ENCODE peak calls at places on chromosomes 3 and 15, in eight cellular contexts. One of them, this sample, is unnamed.

GRCh38 chr15:32701863-32702262 is 15.9 kb upstream of the GREM1 start:
- DNase-seq in mesenchymal stem cell: no peak
- DNase-seq in heart right ventricle: no peak
- DNase-seq in HepG2: no peak
- DNase-seq in CD8-positive, alpha-beta T cell: no peak
- DNase-seq in spleen: no peak
- DNase-seq in tibial nerve: no peak
- DNase-seq in body of pancreas: no peak
- DNase-seq in this sample: no peak

GRCh38 chr15:68843425-68844311 is 23.0 kb upstream of the ANP32A start:
- DNase-seq in body of pancreas: peak; percentile 23
- DNase-seq in tibial nerve: no peak
- DNase-seq in spleen: peak; percentile 77
- DNase-seq in CD8-positive, alpha-beta T cell: peak; percentile 60
- DNase-seq in heart right ventricle: no peak
- DNase-seq in HepG2: no peak
- DNase-seq in mesenchymal stem cell: peak; percentile 21
- DNase-seq in this sample: no peak

GRCh38 chr3:119809249-119810017 is 27.5 kb downstream of the NR1I2 start:
- DNase-seq in heart right ventricle: no peak
- DNase-seq in HepG2: no peak
- DNase-seq in mesenchymal stem cell: no peak
- DNase-seq in spleen: no peak
- DNase-seq in CD8-positive, alpha-beta T cell: no peak
- DNase-seq in body of pancreas: no peak
- DNase-seq in tibial nerve: no peak
- DNase-seq in this sample: no peak

GRCh38 chr15:56383011-56383410 is 17.8 kb downstream of the TEX9 start:
- DNase-seq in body of pancreas: no peak
- DNase-seq in HepG2: no peak
- DNase-seq in spleen: no peak
- DNase-seq in tibial nerve: no peak
- DNase-seq in heart right ventricle: no peak
- DNase-seq in mesenchymal stem cell: no peak
- DNase-seq in CD8-positive, alpha-beta T cell: no peak
- DNase-seq in this sample: no peak

GRCh38 chr3:4978259-4978965 is 825 bp upstream of the BHLHE40 start:
- DNase-seq in CD8-positive, alpha-beta T cell: peak; percentile 78
- DNase-seq in body of pancreas: peak; percentile 96
- DNase-seq in spleen: peak; percentile 98
- DNase-seq in heart right ventricle: peak; percentile 99
- DNase-seq in mesenchymal stem cell: peak; percentile 99
- DNase-seq in HepG2: peak; percentile 91
- DNase-seq in tibial nerve: peak; percentile 88
- DNase-seq in this sample: peak; percentile 98

GRCh38 chr3:14867936-14868570 is 49.3 kb downstream of the FGD5 start:
- DNase-seq in spleen: peak; percentile 59
- DNase-seq in HepG2: no peak
- DNase-seq in CD8-positive, alpha-beta T cell: no peak
- DNase-seq in body of pancreas: no peak
- DNase-seq in mesenchymal stem cell: no peak
- DNase-seq in heart right ventricle: no peak
- DNase-seq in tibial nerve: no peak
- DNase-seq in this sample: no peak

GRCh38 chr3:51340311-51340829 is 44.7 kb upstream of the MANF start:
- DNase-seq in HepG2: peak; percentile 72
- DNase-seq in CD8-positive, alpha-beta T cell: no peak
- DNase-seq in spleen: no peak
- DNase-seq in mesenchymal stem cell: peak; percentile 92
- DNase-seq in tibial nerve: no peak
- DNase-seq in body of pancreas: no peak
- DNase-seq in heart right ventricle: no peak
- DNase-seq in this sample: peak; percentile 23

GRCh38 chr15:81000144-81000625 is 538 bp upstream of the TLNRD1 start:
- DNase-seq in CD8-positive, alpha-beta T cell: no peak
- DNase-seq in mesenchymal stem cell: no peak
- DNase-seq in HepG2: peak; percentile 27
- DNase-seq in tibial nerve: no peak
- DNase-seq in body of pancreas: no peak
- DNase-seq in spleen: no peak
- DNase-seq in heart right ventricle: no peak
- DNase-seq in this sample: no peak

GRCh38 chr15:101307048-101307896 is 12.2 kb upstream of the SNRPA1 start:
- DNase-seq in spleen: peak; percentile 61
- DNase-seq in mesenchymal stem cell: no peak
- DNase-seq in HepG2: no peak
- DNase-seq in body of pancreas: peak; percentile 6
- DNase-seq in CD8-positive, alpha-beta T cell: no peak
- DNase-seq in tibial nerve: no peak
- DNase-seq in heart right ventricle: no peak
- DNase-seq in this sample: no peak

GRCh38 chr3:39147711-39148115 is 5.7 kb downstream of the CSRNP1 start:
- DNase-seq in CD8-positive, alpha-beta T cell: peak; percentile 64
- DNase-seq in spleen: peak; percentile 90
- DNase-seq in tibial nerve: no peak
- DNase-seq in heart right ventricle: peak; percentile 63
- DNase-seq in HepG2: no peak
- DNase-seq in body of pancreas: no peak
- DNase-seq in mesenchymal stem cell: no peak
- DNase-seq in this sample: peak; percentile 66

GRCh38 chr3:37386627-37387230 is 212.3 kb upstream of the LRRFIP2 start:
- DNase-seq in mesenchymal stem cell: peak; percentile 63
- DNase-seq in HepG2: no peak
- DNase-seq in spleen: no peak
- DNase-seq in heart right ventricle: no peak
- DNase-seq in tibial nerve: no peak
- DNase-seq in body of pancreas: no peak
- DNase-seq in CD8-positive, alpha-beta T cell: no peak
- DNase-seq in this sample: no peak

GRCh38 chr3:47323431-47324277 is 40.9 kb downstream of the KLHL18 start:
- DNase-seq in mesenchymal stem cell: no peak
- DNase-seq in body of pancreas: no peak
- DNase-seq in CD8-positive, alpha-beta T cell: no peak
- DNase-seq in spleen: no peak
- DNase-seq in heart right ventricle: no peak
- DNase-seq in HepG2: no peak
- DNase-seq in tibial nerve: no peak
- DNase-seq in this sample: no peak

GRCh38 chr3:114608293-114608692 is 314.5 kb downstream of the TIGIT start:
- DNase-seq in mesenchymal stem cell: peak; percentile 81
- DNase-seq in HepG2: no peak
- DNase-seq in spleen: no peak
- DNase-seq in tibial nerve: no peak
- DNase-seq in body of pancreas: no peak
- DNase-seq in heart right ventricle: no peak
- DNase-seq in CD8-positive, alpha-beta T cell: no peak
- DNase-seq in this sample: no peak

GRCh38 chr3:29240248-29240647 is 40.6 kb upstream of the RBMS3 start:
- DNase-seq in body of pancreas: no peak
- DNase-seq in CD8-positive, alpha-beta T cell: no peak
- DNase-seq in HepG2: no peak
- DNase-seq in heart right ventricle: no peak
- DNase-seq in tibial nerve: no peak
- DNase-seq in mesenchymal stem cell: peak; percentile 40
- DNase-seq in spleen: no peak
- DNase-seq in this sample: no peak

GRCh38 chr15:28129261-28129848 is 30.2 kb upstream of the OCA2 start:
- DNase-seq in CD8-positive, alpha-beta T cell: no peak
- DNase-seq in tibial nerve: no peak
- DNase-seq in body of pancreas: no peak
- DNase-seq in spleen: no peak
- DNase-seq in heart right ventricle: no peak
- DNase-seq in HepG2: no peak
- DNase-seq in mesenchymal stem cell: no peak
- DNase-seq in this sample: no peak

GRCh38 chr3:100825574-100825973 is 116.3 kb downstream of the TFG start:
- DNase-seq in tibial nerve: no peak
- DNase-seq in HepG2: no peak
- DNase-seq in mesenchymal stem cell: no peak
- DNase-seq in heart right ventricle: no peak
- DNase-seq in spleen: no peak
- DNase-seq in body of pancreas: no peak
- DNase-seq in CD8-positive, alpha-beta T cell: no peak
- DNase-seq in this sample: no peak

GRCh38 chr3:12758025-12758830 is 831 bp downstream of the TMEM40 start:
- DNase-seq in heart right ventricle: peak; percentile 23
- DNase-seq in body of pancreas: no peak
- DNase-seq in spleen: no peak
- DNase-seq in CD8-positive, alpha-beta T cell: no peak
- DNase-seq in mesenchymal stem cell: peak; percentile 73
- DNase-seq in tibial nerve: no peak
- DNase-seq in HepG2: no peak
- DNase-seq in this sample: no peak

GRCh38 chr3:139934557-139935070 is 371 bp upstream of the CLSTN2 start:
- DNase-seq in HepG2: no peak
- DNase-seq in heart right ventricle: peak; percentile 52
- DNase-seq in body of pancreas: peak; percentile 74
- DNase-seq in mesenchymal stem cell: peak; percentile 59
- DNase-seq in CD8-positive, alpha-beta T cell: no peak
- DNase-seq in tibial nerve: no peak
- DNase-seq in spleen: no peak
- DNase-seq in this sample: peak; percentile 66

GRCh38 chr15:34837246-34838016 is 42.1 kb upstream of the ACTC1 start:
- DNase-seq in tibial nerve: no peak
- DNase-seq in CD8-positive, alpha-beta T cell: no peak
- DNase-seq in HepG2: no peak
- DNase-seq in heart right ventricle: no peak
- DNase-seq in mesenchymal stem cell: peak; percentile 23
- DNase-seq in body of pancreas: no peak
- DNase-seq in spleen: no peak
- DNase-seq in this sample: no peak

GRCh38 chr15:34841220-34841841 is 46.0 kb upstream of the ACTC1 start:
- DNase-seq in mesenchymal stem cell: no peak
- DNase-seq in tibial nerve: no peak
- DNase-seq in body of pancreas: no peak
- DNase-seq in HepG2: no peak
- DNase-seq in spleen: no peak
- DNase-seq in CD8-positive, alpha-beta T cell: no peak
- DNase-seq in heart right ventricle: no peak
- DNase-seq in this sample: no peak

DNA sequence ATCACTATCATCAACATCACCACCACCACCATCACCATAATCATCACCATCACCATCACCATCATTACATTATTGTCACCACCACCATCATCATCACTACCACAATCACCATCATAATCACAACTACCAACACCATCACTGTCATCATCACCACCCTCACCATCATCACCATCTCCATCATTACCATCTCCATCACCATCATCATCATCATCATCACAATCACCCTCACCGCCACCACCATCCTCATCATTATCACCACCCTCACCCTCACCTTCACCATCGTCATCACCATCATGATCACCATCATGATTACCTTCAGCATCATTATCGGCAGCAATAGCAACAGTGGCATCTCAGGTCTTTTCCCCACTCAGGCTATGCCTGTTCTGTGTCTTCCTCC is 42.9 kb upstream of the ACTC1 start:
- DNase-seq in heart right ventricle: no peak
- DNase-seq in CD8-positive, alpha-beta T cell: no peak
- DNase-seq in body of pancreas: no peak
- DNase-seq in tibial nerve: no peak
- DNase-seq in spleen: no peak
- DNase-seq in mesenchymal stem cell: no peak
- DNase-seq in HepG2: no peak
- DNase-seq in this sample: no peak
- H3K36me3 ChIP-seq in heart right ventricle: no peaks in the 10 kb centered on the region
- H3K36me3 ChIP-seq in CD8-positive, alpha-beta T cell: no peaks in the 10 kb centered on the region
- H3K36me3 ChIP-seq in body of pancreas: no peaks in the 10 kb centered on the region
- H3K36me3 ChIP-seq in tibial nerve: no peaks in the 10 kb centered on the region
- H3K36me3 ChIP-seq in spleen: no peaks in the 10 kb centered on the region
- H3K36me3 ChIP-seq in mesenchymal stem cell: no peaks in the 10 kb centered on the region
- H3K36me3 ChIP-seq in HepG2: no peaks in the 10 kb centered on the region
- H3K36me3 ChIP-seq in this sample: no peaks in the 10 kb centered on the region

GRCh38 chr15:41698779-41699178 is 38.6 kb downstream of the MGA start:
- DNase-seq in HepG2: no peak
- DNase-seq in heart right ventricle: no peak
- DNase-seq in CD8-positive, alpha-beta T cell: no peak
- DNase-seq in spleen: no peak
- DNase-seq in tibial nerve: no peak
- DNase-seq in body of pancreas: no peak
- DNase-seq in mesenchymal stem cell: no peak
- DNase-seq in this sample: no peak

GRCh38 chr15:41703120-41703519 is 42.9 kb downstream of the MGA start:
- DNase-seq in CD8-positive, alpha-beta T cell: no peak
- DNase-seq in HepG2: no peak
- DNase-seq in spleen: no peak
- DNase-seq in tibial nerve: no peak
- DNase-seq in mesenchymal stem cell: no peak
- DNase-seq in heart right ventricle: no peak
- DNase-seq in body of pancreas: no peak
- DNase-seq in this sample: no peak
- H3K36me3 ChIP-seq in CD8-positive, alpha-beta T cell: peaks cover 9% of the 10 kb centered on the region
- H3K36me3 ChIP-seq in HepG2: peaks cover 2% of the 10 kb centered on the region
- H3K36me3 ChIP-seq in spleen: peaks cover 85% of the 10 kb centered on the region
- H3K36me3 ChIP-seq in tibial nerve: peaks cover 30% of the 10 kb centered on the region
- H3K36me3 ChIP-seq in mesenchymal stem cell: peaks cover 48% of the 10 kb centered on the region
- H3K36me3 ChIP-seq in heart right ventricle: peaks cover 36% of the 10 kb centered on the region
- H3K36me3 ChIP-seq in body of pancreas: no peaks in the 10 kb centered on the region
- H3K36me3 ChIP-seq in this sample: no peaks in the 10 kb centered on the region

GRCh38 chr3:110859340-110859739 is 212.3 kb upstream of the NECTIN3 start:
- DNase-seq in tibial nerve: no peak
- DNase-seq in body of pancreas: peak; percentile 12
- DNase-seq in spleen: no peak
- DNase-seq in heart right ventricle: no peak
- DNase-seq in CD8-positive, alpha-beta T cell: no peak
- DNase-seq in HepG2: no peak
- DNase-seq in mesenchymal stem cell: no peak
- DNase-seq in this sample: no peak
- H3K36me3 ChIP-seq in tibial nerve: no peaks in the 10 kb centered on the region
- H3K36me3 ChIP-seq in body of pancreas: no peaks in the 10 kb centered on the region
- H3K36me3 ChIP-seq in spleen: no peaks in the 10 kb centered on the region
- H3K36me3 ChIP-seq in heart right ventricle: no peaks in the 10 kb centered on the region
- H3K36me3 ChIP-seq in CD8-positive, alpha-beta T cell: no peaks in the 10 kb centered on the region
- H3K36me3 ChIP-seq in HepG2: no peaks in the 10 kb centered on the region
- H3K36me3 ChIP-seq in mesenchymal stem cell: no peaks in the 10 kb centered on the region
- H3K36me3 ChIP-seq in this sample: no peaks in the 10 kb centered on the region

DNA sequence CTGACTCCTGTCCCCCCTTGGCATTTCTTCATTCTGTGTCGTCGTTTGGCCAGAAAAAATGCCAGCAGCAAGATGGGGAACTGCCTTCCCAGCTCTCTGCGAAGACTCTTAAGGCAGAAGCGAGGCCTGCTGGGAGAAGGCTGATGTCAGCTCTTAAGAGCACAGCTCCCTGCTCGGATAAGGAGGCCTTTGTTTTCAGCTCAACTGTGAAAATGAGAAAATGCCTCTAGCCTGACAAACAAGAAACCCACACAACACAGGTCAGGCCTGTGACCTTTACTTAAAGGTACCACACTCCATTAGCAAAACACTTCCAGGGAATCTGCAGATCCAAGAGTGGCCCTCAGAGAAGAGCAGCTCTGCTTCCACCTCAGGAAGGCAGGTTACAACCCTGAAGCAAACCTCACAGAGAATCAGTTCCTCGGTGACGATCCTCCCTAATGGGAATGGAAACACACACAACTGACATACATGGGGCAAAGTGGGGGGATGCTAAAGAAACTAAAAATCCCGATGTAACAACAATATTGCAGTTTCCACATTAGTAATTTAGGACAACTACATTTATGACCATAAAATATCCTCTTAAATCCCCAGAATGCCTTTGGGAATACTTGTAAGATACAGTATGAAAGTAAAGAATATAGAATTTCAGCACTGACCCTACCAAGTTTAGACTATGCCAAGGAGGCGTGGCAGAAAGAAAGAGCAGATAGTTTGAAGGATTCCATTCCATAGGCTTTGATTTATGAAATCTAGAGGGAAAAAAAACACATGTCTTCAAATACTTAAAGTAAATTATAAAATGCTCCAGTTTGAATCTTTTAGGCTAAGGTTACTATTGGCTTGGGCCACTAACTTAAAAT is 52.1 kb downstream of the VGLL4 start:
- DNase-seq in spleen: no peak
- DNase-seq in CD8-positive, alpha-beta T cell: no peak
- DNase-seq in mesenchymal stem cell: peak; percentile 85
- DNase-seq in heart right ventricle: peak; percentile 65
- DNase-seq in body of pancreas: peak; percentile 67
- DNase-seq in tibial nerve: peak; percentile 51
- DNase-seq in HepG2: peak; percentile 82
- DNase-seq in this sample: peak; percentile 72
- H3K36me3 ChIP-seq in spleen: peaks cover 18% of the 10 kb centered on the region
- H3K36me3 ChIP-seq in CD8-positive, alpha-beta T cell: no peaks in the 10 kb centered on the region
- H3K36me3 ChIP-seq in mesenchymal stem cell: peaks cover 24% of the 10 kb centered on the region
- H3K36me3 ChIP-seq in heart right ventricle: no peaks in the 10 kb centered on the region
- H3K36me3 ChIP-seq in body of pancreas: no peaks in the 10 kb centered on the region
- H3K36me3 ChIP-seq in tibial nerve: no peaks in the 10 kb centered on the region
- H3K36me3 ChIP-seq in HepG2: peaks cover 14% of the 10 kb centered on the region
- H3K36me3 ChIP-seq in this sample: no peaks in the 10 kb centered on the region